ENCODE peak calls at places on chromosome 7, in eight cellular contexts. Z is HCT116, R is IMR-90, F is uterus, V is transverse colon, W is ovary, X is A549, P is spleen. E is an unnamed sample.

GRCh38 chr7:70634610-70635068 is 497.3 kb upstream of the GALNT17 start:
- DNase-seq in Z (no peak), R (peak; percentile 98), F (no peak), V (no peak), W (no peak), X (no peak), P (no peak), E (no peak)

GRCh38 chr7:119233015-119233414 is 1008.5 kb downstream of the ANKRD7 start:
- DNase-seq in Z (no peak), R (no peak), F (no peak), V (no peak), W (no peak), X (no peak), P (no peak), E (no peak)

GRCh38 chr7:96126382-96126781 is 195.5 kb downstream of the SLC25A13 start:
- DNase-seq in Z (no peak), R (no peak), F (no peak), V (no peak), W (no peak), X (no peak), P (no peak), E (no peak)

GRCh38 chr7:295155-296154 is 5.5 kb downstream of the FOXL3 start:
- DNase-seq in Z (no peak), R (no peak), F (no peak), V (no peak), W (peak; percentile 6), X (no peak), P (peak; percentile 51), E (no peak)

GRCh38 chr7:138711007-138711406 is 9.8 kb upstream of the SVOPL start:
- DNase-seq in Z (no peak), R (no peak), F (no peak), V (no peak), W (no peak), X (no peak), P (peak; percentile 19), E (no peak)

GRCh38 chr7:50849991-50850390 is 67.3 kb upstream of the GRB10 start:
- DNase-seq in Z (no peak), R (no peak), F (no peak), V (no peak), W (no peak), X (no peak), P (no peak), E (no peak)

GRCh38 chr7:92609921-92610518 is 19.8 kb upstream of the FAM133B start:
- DNase-seq in Z (no peak), R (peak; percentile 37), F (no peak), V (no peak), W (no peak), X (peak; percentile 43), P (no peak), E (no peak)

GRCh38 chr7:65946895-65947294 is 35.1 kb downstream of the GUSB start:
- DNase-seq in Z (no peak), R (peak; percentile 37), F (no peak), V (peak; percentile 25), W (peak; percentile 55), X (peak; percentile 78), P (no peak), E (no peak)

GRCh38 chr7:150324366-150324961 is 1.1 kb upstream of the ACTR3C start:
- DNase-seq in Z (no peak), R (peak; percentile 11), F (no peak), V (no peak), W (peak; percentile 42), X (no peak), P (no peak), E (peak; percentile 37)

GRCh38 chr7:24843821-24844449 is 86.7 kb upstream of the GSDME start:
- DNase-seq in Z (no peak), R (no peak), F (no peak), V (no peak), W (no peak), X (no peak), P (no peak), E (no peak)

GRCh38 chr7:157016352-157017041 is 6.0 kb upstream of the MNX1 start:
- DNase-seq in Z (no peak), R (no peak), F (no peak), V (no peak), W (no peak), X (no peak), P (no peak), E (no peak)

GRCh38 chr7:26855421-26855820 is 9.0 kb downstream of the SKAP2 start:
- DNase-seq in Z (no peak), R (no peak), F (no peak), V (no peak), W (no peak), X (no peak), P (no peak), E (no peak)

GRCh38 chr7:116802784-116803183 is 59.6 kb upstream of the CAPZA2 start:
- DNase-seq in Z (peak; percentile 63), R (peak; percentile 80), F (no peak), V (peak; percentile 32), W (no peak), X (peak; percentile 84), P (no peak), E (peak; percentile 42)

GRCh38 chr7:84479059-84479458 is 284.5 kb upstream of the SEMA3A start:
- DNase-seq in Z (no peak), R (no peak), F (no peak), V (no peak), W (no peak), X (no peak), P (no peak), E (no peak)

GRCh38 chr7:40101201-40101600 is 33.2 kb downstream of the MPLKIP start:
- DNase-seq in Z (no peak), R (no peak), F (no peak), V (no peak), W (no peak), X (no peak), P (no peak), E (no peak)

GRCh38 chr7:41943098-41943577 is 240.2 kb upstream of the INHBA start:
- DNase-seq in Z (peak; percentile 21), R (peak; percentile 79), F (peak; percentile 91), V (peak; percentile 87), W (peak; percentile 87), X (peak; percentile 68), P (peak; percentile 94), E (peak; percentile 81)

GRCh38 chr7:24939406-24939805 is 40.6 kb downstream of the OSBPL3 start:
- DNase-seq in Z (no peak), R (no peak), F (no peak), V (no peak), W (no peak), X (no peak), P (no peak), E (no peak)

GRCh38 chr7:122535086-122535485 is 163.8 kb downstream of the RNF133 start:
- DNase-seq in Z (no peak), R (no peak), F (no peak), V (no peak), W (no peak), X (no peak), P (no peak), E (no peak)

GRCh38 chr7:99504603-99505323 is at the start of gene ZKSCAN5:
- DNase-seq in Z (peak; percentile 94), R (peak; percentile 96), F (peak; percentile 97), V (peak; percentile 99), W (peak; percentile 99), X (peak; percentile 98), P (peak; percentile 98), E (peak; percentile 98)
- TF ChIP-seq POLR2A in Z (peak; percentile 76), R (peak; percentile 93), F (no peak), V (peak; percentile 81), W (peak; percentile 55), X (peak; percentile 86), P (peak; percentile 37), E (peak; percentile 82)

GRCh38 chr7:98210513-98211220 is 572 bp upstream of the BHLHA15 start:
- DNase-seq in Z (no peak), R (no peak), F (peak; percentile 12), V (peak; percentile 24), W (no peak), X (no peak), P (peak; percentile 75), E (peak; percentile 56)
- H3K4me3 ChIP-seq in Z (no peak overlapping the region), R (peak overlapping the region; percentile 18), F (no peak overlapping the region), V (peak overlapping the region; percentile 32), W (no peak overlapping the region), X (peak overlapping the region; percentile 61), P (no peak overlapping the region), E (no peak overlapping the region)

GRCh38 chr7:22357311-22358175 is 589 bp upstream of the RAPGEF5 start:
- DNase-seq in Z (peak; percentile 36), R (peak; percentile 2), F (no peak), V (peak; percentile 58), W (no peak), X (peak; percentile 35), P (no peak), E (peak; percentile 55)

GRCh38 chr7:22355620-22356009 is 1.3 kb downstream of the RAPGEF5 start:
- DNase-seq in Z (no peak), R (no peak), F (no peak), V (no peak), W (no peak), X (no peak), P (no peak), E (no peak)

GRCh38 chr7:22354462-22354861 is 2.5 kb downstream of the RAPGEF5 start:
- DNase-seq in Z (no peak), R (no peak), F (no peak), V (no peak), W (no peak), X (no peak), P (no peak), E (no peak)

GRCh38 chr7:22356855-22357310 is at the start of gene RAPGEF5:
- DNase-seq in Z (peak; percentile 10), R (no peak), F (no peak), V (peak; percentile 75), W (no peak), X (no peak), P (peak; percentile 79), E (peak; percentile 73)

GRCh38 chr7:22356010-22356854 is 722 bp downstream of the RAPGEF5 start:
- DNase-seq in Z (no peak), R (no peak), F (no peak), V (peak; percentile 52), W (no peak), X (no peak), P (peak; percentile 78), E (peak; percentile 42)
- H3K27ac ChIP-seq in Z (peak overlapping the region; percentile 82), R (no peak overlapping the region), F (no peak overlapping the region), V (peak overlapping the region; percentile 92), W (no peak overlapping the region), X (peak overlapping the region; percentile 36), P (peak overlapping the region; percentile 80), E (peak overlapping the region; percentile 89)

DNA sequence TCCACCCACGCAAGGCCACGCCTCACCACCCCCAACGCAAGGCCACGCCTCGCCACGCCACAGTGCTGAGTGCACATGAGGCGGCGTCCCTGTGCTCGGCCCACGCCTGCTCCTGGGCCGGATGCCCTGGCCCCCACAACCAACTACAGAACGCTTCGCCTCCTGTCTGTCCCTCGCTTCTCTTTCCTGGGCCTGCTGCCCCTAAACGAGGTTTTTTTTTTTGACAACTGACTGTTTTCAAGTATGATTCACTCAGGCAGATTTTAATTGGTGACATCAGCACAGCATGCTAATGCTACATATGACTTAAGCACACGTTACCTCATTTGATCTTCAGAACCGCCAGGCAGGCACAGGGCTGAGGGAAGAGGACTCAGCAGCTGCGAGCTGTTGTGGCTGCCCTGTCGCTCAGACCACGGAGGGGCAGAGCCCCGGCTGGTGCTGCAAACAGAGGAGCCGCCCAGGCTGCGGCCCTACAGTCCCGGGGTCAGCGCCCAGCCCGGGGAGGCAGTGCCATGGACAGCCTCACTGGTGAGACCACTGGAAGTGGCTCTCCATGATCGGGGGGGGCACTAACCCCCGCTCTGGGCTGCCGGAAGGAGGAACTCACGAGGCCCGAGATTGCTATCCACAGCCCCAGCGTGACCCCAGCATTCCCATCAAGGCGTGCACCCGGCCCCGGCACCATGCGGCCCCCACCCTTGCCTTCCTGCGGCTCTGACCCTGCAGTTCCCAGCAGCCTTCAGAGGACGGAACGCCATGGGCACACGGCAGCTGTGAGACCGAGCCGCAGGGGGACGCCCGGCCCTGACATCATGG is 212.8 kb downstream of the MAD1L1 start:
- DNase-seq in Z (no peak), R (peak; percentile 97), F (peak; percentile 83), V (peak; percentile 41), W (peak; percentile 24), X (no peak), P (peak; percentile 92), E (peak; percentile 15)
- TF ChIP-seq POLR2A in Z (no peak), R (peak; percentile 71), F (no peak), V (no peak), W (no peak), X (no peak), P (no peak), E (no peak)